ENCODE peak calls at places on chromosomes 12 and 14, in seven cellular contexts. Y, P, Z, K, M, U and T are unnamed samples.
A peak's percentile ranks its signal among the peaks of the same experiment; 100 is the strongest.

GRCh38 chr12:29350080-29350479 is 30.9 kb downstream of the ERGIC2 start:
- DNase-seq in Y (peak; percentile 22), P (no peak), Z (no peak), K (no peak), M (no peak), U (peak; percentile 1), T (no peak)

GRCh38 chr14:103848720-103849077 is 1.3 kb upstream of the PPP1R13B start:
- DNase-seq in Y (no peak), P (no peak), Z (no peak), K (no peak), M (no peak), U (no peak), T (no peak)

GRCh38 chr12:54306925-54307731 is 6.3 kb upstream of the NFE2 start:
- DNase-seq in Y (peak; percentile 91), P (peak; percentile 65), Z (peak; percentile 78), K (peak; percentile 90), M (no peak), U (peak; percentile 59), T (peak; percentile 100)

GRCh38 chr12:102960766-102961487 is 3.5 kb downstream of the ASCL1 start:
- DNase-seq in Y (no peak), P (no peak), Z (no peak), K (no peak), M (no peak), U (no peak), T (no peak)

GRCh38 chr14:53047302-53047701 is 96.5 kb upstream of the FERMT2 start:
- DNase-seq in Y (no peak), P (no peak), Z (no peak), K (no peak), M (no peak), U (no peak), T (no peak)

GRCh38 chr14:41606249-41607118 is at the start of gene LRFN5:
- DNase-seq in Y (no peak), P (peak; percentile 74), Z (no peak), K (peak; percentile 5), M (no peak), U (peak; percentile 53), T (no peak)

GRCh38 chr12:132484891-132485441 is 5.0 kb upstream of the FBRSL1 start:
- DNase-seq in Y (no peak), P (no peak), Z (no peak), K (no peak), M (no peak), U (no peak), T (no peak)

GRCh38 chr12:9725471-9725870 is 7.4 kb downstream of the CLECL1 start:
- DNase-seq in Y (no peak), P (no peak), Z (no peak), K (no peak), M (no peak), U (no peak), T (no peak)

DNA sequence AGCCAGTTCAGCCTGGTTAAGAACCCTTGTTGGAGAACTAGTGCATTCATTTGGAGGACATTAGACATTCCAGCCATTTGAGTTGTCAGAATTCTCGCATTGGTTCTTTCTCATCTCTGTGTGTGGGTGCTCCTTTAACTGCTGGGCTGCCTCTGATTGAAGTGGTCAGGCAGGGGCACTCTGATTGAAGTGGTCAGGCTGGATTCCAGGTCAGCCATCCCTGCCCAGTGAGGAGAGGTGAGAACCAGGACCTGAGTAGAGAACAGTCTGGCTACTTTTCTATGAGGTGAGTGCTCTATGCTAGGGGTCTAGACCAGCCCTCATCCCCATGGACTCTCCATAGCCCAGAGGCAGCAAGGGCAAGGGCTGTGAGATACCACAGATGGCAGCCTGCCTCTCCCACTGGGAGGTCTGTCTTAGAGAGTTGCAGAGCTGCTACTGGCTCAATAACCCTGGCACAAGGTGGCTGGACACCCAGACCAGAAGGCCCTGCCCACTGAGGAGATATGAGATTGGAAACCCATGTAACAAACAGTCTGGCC is 691.6 kb downstream of the TMTC2 start:
- DNase-seq in Y (no peak), P (no peak), Z (no peak), K (no peak), M (no peak), U (no peak), T (no peak)
- TF ChIP-seq REST in Y (no peak), P (no peak), Z (no peak), K (no peak), M (no peak), U (no peak), T (no peak)

GRCh38 chr14:68817513-68818212 is 24.8 kb upstream of the ZFP36L1 start:
- DNase-seq in Y (no peak), P (no peak), Z (no peak), K (no peak), M (no peak), U (peak; percentile 24), T (no peak)
- TF ChIP-seq REST in Y (no peak), P (no peak), Z (no peak), K (no peak), M (no peak), U (no peak), T (no peak)

DNA sequence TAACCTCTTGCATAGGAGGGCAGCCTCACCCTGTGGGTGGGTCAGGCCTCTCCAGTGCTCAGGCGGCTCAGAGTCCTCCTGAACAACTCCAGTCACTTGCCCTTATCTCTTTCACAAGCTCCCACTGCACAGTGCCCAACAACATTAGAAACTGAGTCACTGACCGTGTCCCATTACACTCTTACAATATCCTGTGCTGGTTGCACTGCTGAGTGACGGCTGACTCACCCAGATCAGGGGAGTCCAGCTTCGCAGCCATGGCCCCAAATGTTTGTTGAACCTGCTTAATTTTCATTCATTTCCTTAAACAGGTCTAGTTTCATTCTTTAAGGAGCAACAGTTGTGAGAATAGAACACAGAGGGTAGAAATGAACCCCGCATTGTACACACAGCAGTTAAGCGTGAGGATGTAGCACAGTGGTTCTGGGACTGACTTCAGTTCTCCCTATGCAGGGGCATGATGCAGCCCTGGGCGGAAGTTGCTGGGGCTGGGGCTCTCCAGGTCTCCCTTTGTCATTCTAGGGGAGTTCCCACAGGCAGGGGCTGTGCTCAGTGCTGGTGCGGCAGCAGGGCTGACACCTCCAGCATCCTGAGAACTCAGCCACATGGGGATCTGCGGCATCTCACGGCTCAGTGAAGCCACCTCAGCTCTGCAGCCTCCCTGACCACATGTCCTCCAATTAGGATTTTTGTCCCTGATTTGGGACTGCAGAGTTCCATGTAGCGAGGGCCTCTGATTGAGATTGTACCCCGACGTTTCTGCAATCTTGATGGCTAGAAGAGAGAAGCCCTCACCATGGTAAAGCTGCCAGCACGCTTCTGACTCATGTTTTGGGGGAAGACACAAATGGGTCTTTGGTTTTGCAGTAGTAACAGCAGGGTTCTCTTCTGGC is 16.1 kb downstream of the GPR68 start:
- DNase-seq in Y (no peak), P (peak; percentile 83), Z (no peak), K (peak; percentile 42), M (no peak), U (no peak), T (no peak)
- TF ChIP-seq REST in Y (no peak), P (no peak), Z (no peak), K (no peak), M (no peak), U (no peak), T (no peak)

DNA sequence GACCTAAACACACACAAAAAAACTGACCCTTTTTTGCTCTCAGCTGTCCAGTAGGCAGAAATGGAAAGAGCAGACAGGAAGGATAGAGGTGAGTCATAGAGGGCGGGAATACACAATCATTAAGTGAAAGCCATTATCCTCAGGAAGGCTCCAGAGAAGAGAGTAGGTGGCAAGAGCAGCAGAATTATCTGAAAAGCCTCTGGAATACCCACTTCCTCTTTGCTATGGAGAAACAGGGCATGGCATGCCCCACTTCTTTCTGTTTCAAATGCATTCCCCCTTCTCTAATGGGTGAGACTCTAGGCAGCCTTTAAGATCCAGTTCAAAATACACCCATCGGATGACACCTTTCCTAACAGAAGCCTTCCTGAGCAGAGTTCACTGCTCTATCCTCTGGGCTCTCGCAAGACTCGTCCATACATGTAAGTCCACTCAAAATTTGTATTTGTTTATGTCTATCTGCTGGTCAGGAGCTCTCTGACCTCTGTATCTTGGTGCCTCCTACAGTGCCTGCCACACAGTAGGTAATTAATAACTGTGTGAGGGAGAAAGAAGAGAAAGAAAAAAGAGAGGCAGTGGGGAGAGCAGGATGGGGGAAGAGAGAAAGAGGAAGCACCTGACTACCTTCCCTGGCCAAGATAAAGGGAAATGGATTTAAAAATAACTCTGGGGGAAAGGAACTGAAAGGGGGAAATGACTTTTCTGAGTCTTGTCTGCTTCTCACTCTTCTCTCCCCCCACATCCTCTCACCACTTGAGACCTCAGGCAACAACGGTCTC is 8.5 kb downstream of the KLHL33 start:
- DNase-seq in Y (peak; percentile 20), P (no peak), Z (peak; percentile 13), K (peak; percentile 34), M (no peak), U (no peak), T (peak; percentile 74)
- TF ChIP-seq REST in Y (no peak), P (no peak), Z (no peak), K (no peak), M (no peak), U (no peak), T (no peak)

GRCh38 chr12:58443981-58444371 is 476.3 kb downstream of the LRIG3 start:
- DNase-seq in Y (no peak), P (no peak), Z (no peak), K (no peak), M (no peak), U (no peak), T (no peak)

GRCh38 chr12:58441483-58441882 is 478.8 kb downstream of the LRIG3 start:
- DNase-seq in Y (no peak), P (no peak), Z (no peak), K (no peak), M (no peak), U (no peak), T (no peak)

DNA sequence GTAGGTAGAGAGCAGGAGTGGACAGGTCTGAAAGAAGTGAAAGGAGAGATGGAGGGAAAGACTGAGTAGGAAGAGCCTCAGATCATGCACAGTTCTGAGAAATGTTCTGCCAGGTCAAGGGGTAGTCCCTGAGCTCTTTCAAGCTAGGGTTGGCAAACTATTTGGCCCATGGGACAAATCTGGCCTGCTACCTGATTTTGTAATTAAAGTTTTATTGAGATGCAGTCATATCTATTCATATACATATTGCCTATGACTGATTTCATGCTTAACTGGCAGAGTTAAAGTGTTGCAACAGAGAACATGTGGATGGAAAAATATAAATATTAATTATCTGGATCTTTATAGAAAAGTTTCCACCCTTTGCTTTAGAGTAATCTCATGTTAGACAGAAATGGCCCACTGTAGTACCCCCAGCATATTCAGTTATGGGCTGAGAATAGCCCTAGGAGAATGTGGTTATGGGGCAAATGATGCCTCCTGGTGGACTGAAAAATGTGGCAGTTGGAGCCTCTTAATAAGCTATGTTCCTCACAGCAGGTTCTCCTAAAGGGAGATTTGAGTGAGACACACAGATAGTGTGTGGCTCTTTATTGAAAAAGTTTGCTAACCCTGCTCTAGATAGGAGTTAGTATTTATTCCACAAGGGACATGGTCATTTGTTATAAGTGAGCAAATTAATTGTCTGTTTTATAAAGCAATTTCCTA is 476.9 kb downstream of the LRIG3 start:
- DNase-seq in Y (peak; percentile 47), P (peak; percentile 73), Z (peak; percentile 40), K (no peak), M (no peak), U (peak; percentile 5), T (no peak)
- TF ChIP-seq REST in Y (no peak), P (no peak), Z (no peak), K (no peak), M (no peak), U (no peak), T (no peak)